ENCODE peak calls at places on chromosome 14, in nine cellular contexts. One of them, this sample, is unnamed.

GRCh38 chr14:61176686-61177085 is 104.5 kb downstream of the TMEM30B start:
- DNase-seq in nephron progenitor cell: no peak
- DNase-seq in NAMALWA: no peak
- DNase-seq in fibroblast of mammary gland: no peak
- DNase-seq in HTR-8/SVneo: no peak
- DNase-seq in amniotic stem cell: no peak
- DNase-seq in NCI-H1417: no peak
- DNase-seq in hepatic stellate cell: no peak
- DNase-seq in SW480: no peak
- DNase-seq in this sample: no peak

GRCh38 chr14:21346532-21347135 is 37.2 kb downstream of the SUPT16H start:
- DNase-seq in nephron progenitor cell: no peak
- DNase-seq in NAMALWA: no peak
- DNase-seq in fibroblast of mammary gland: peak
- DNase-seq in HTR-8/SVneo: no peak
- DNase-seq in amniotic stem cell: no peak
- DNase-seq in NCI-H1417: no peak
- DNase-seq in hepatic stellate cell: peak
- DNase-seq in SW480: no peak
- DNase-seq in this sample: no peak

GRCh38 chr14:100904307-100905019 is 941 bp upstream of the RTL1 start:
- DNase-seq in nephron progenitor cell: peak
- DNase-seq in NAMALWA: peak
- DNase-seq in fibroblast of mammary gland: no peak
- DNase-seq in HTR-8/SVneo: no peak
- DNase-seq in amniotic stem cell: no peak
- DNase-seq in NCI-H1417: no peak
- DNase-seq in hepatic stellate cell: no peak
- DNase-seq in SW480: no peak
- DNase-seq in this sample: no peak

GRCh38 chr14:27688823-27689444 is 1077.7 kb upstream of the FOXG1 start:
- DNase-seq in nephron progenitor cell: no peak
- DNase-seq in NAMALWA: no peak
- DNase-seq in fibroblast of mammary gland: no peak
- DNase-seq in HTR-8/SVneo: no peak
- DNase-seq in amniotic stem cell: no peak
- DNase-seq in NCI-H1417: no peak
- DNase-seq in hepatic stellate cell: no peak
- DNase-seq in SW480: no peak
- DNase-seq in this sample: no peak

GRCh38 chr14:63773504-63773903 is 45.6 kb upstream of the SGPP1 start:
- DNase-seq in nephron progenitor cell: no peak
- DNase-seq in NAMALWA: no peak
- DNase-seq in fibroblast of mammary gland: no peak
- DNase-seq in HTR-8/SVneo: peak
- DNase-seq in amniotic stem cell: no peak
- DNase-seq in NCI-H1417: no peak
- DNase-seq in hepatic stellate cell: no peak
- DNase-seq in SW480: no peak
- DNase-seq in this sample: no peak

GRCh38 chr14:24439830-24440605 is 2.6 kb downstream of the SDR39U1 start:
- DNase-seq in nephron progenitor cell: no peak
- DNase-seq in NAMALWA: no peak
- DNase-seq in fibroblast of mammary gland: no peak
- DNase-seq in HTR-8/SVneo: no peak
- DNase-seq in amniotic stem cell: no peak
- DNase-seq in NCI-H1417: no peak
- DNase-seq in hepatic stellate cell: no peak
- DNase-seq in SW480: no peak
- DNase-seq in this sample: no peak

GRCh38 chr14:68471964-68472508 is 320.8 kb downstream of the ZFP36L1 start:
- DNase-seq in nephron progenitor cell: no peak
- DNase-seq in NAMALWA: no peak
- DNase-seq in fibroblast of mammary gland: no peak
- DNase-seq in HTR-8/SVneo: no peak
- DNase-seq in amniotic stem cell: no peak
- DNase-seq in NCI-H1417: no peak
- DNase-seq in hepatic stellate cell: no peak
- DNase-seq in SW480: no peak
- DNase-seq in this sample: no peak

GRCh38 chr14:53683229-53683628 is 273.4 kb downstream of the BMP4 start:
- DNase-seq in nephron progenitor cell: no peak
- DNase-seq in NAMALWA: no peak
- DNase-seq in fibroblast of mammary gland: no peak
- DNase-seq in HTR-8/SVneo: no peak
- DNase-seq in amniotic stem cell: no peak
- DNase-seq in NCI-H1417: no peak
- DNase-seq in hepatic stellate cell: no peak
- DNase-seq in SW480: no peak
- DNase-seq in this sample: no peak

GRCh38 chr14:71183856-71184255 is 276.6 kb downstream of the PCNX1 start:
- DNase-seq in nephron progenitor cell: no peak
- DNase-seq in NAMALWA: no peak
- DNase-seq in fibroblast of mammary gland: no peak
- DNase-seq in HTR-8/SVneo: no peak
- DNase-seq in amniotic stem cell: no peak
- DNase-seq in NCI-H1417: no peak
- DNase-seq in hepatic stellate cell: no peak
- DNase-seq in SW480: no peak
- DNase-seq in this sample: peak

GRCh38 chr14:95474941-95475340 is 41.5 kb downstream of the SYNE3 start:
- DNase-seq in nephron progenitor cell: no peak
- DNase-seq in NAMALWA: no peak
- DNase-seq in fibroblast of mammary gland: no peak
- DNase-seq in HTR-8/SVneo: no peak
- DNase-seq in amniotic stem cell: no peak
- DNase-seq in NCI-H1417: no peak
- DNase-seq in hepatic stellate cell: no peak
- DNase-seq in SW480: no peak
- DNase-seq in this sample: no peak

GRCh38 chr14:85317491-85318021 is 212.4 kb upstream of the FLRT2 start:
- DNase-seq in nephron progenitor cell: no peak
- DNase-seq in NAMALWA: no peak
- DNase-seq in fibroblast of mammary gland: peak
- DNase-seq in HTR-8/SVneo: no peak
- DNase-seq in amniotic stem cell: no peak
- DNase-seq in NCI-H1417: no peak
- DNase-seq in hepatic stellate cell: no peak
- DNase-seq in SW480: no peak
- DNase-seq in this sample: no peak

GRCh38 chr14:34063470-34064164 is 112.7 kb upstream of the EGLN3 start:
- DNase-seq in nephron progenitor cell: no peak
- DNase-seq in NAMALWA: no peak
- DNase-seq in fibroblast of mammary gland: no peak
- DNase-seq in HTR-8/SVneo: no peak
- DNase-seq in amniotic stem cell: no peak
- DNase-seq in NCI-H1417: peak
- DNase-seq in hepatic stellate cell: no peak
- DNase-seq in SW480: peak
- DNase-seq in this sample: no peak

GRCh38 chr14:104150201-104151027 is 12.0 kb downstream of the KIF26A start:
- DNase-seq in nephron progenitor cell: peak
- DNase-seq in NAMALWA: peak
- DNase-seq in fibroblast of mammary gland: peak
- DNase-seq in HTR-8/SVneo: no peak
- DNase-seq in amniotic stem cell: no peak
- DNase-seq in NCI-H1417: peak
- DNase-seq in hepatic stellate cell: no peak
- DNase-seq in SW480: no peak
- DNase-seq in this sample: no peak

GRCh38 chr14:36520601-36521525 is 831 bp upstream of the NKX2-1 start:
- DNase-seq in nephron progenitor cell: peak
- DNase-seq in NAMALWA: no peak
- DNase-seq in fibroblast of mammary gland: peak
- DNase-seq in HTR-8/SVneo: peak
- DNase-seq in amniotic stem cell: peak
- DNase-seq in NCI-H1417: peak
- DNase-seq in hepatic stellate cell: no peak
- DNase-seq in SW480: peak
- DNase-seq in this sample: peak

GRCh38 chr14:24984846-24985589 is 64.9 kb downstream of the STXBP6 start:
- DNase-seq in nephron progenitor cell: no peak
- DNase-seq in NAMALWA: no peak
- DNase-seq in fibroblast of mammary gland: no peak
- DNase-seq in HTR-8/SVneo: no peak
- DNase-seq in amniotic stem cell: no peak
- DNase-seq in NCI-H1417: no peak
- DNase-seq in hepatic stellate cell: no peak
- DNase-seq in SW480: no peak
- DNase-seq in this sample: no peak

GRCh38 chr14:38618514-38618913 is 362.6 kb upstream of the CLEC14A start:
- DNase-seq in nephron progenitor cell: no peak
- DNase-seq in NAMALWA: peak
- DNase-seq in fibroblast of mammary gland: no peak
- DNase-seq in HTR-8/SVneo: no peak
- DNase-seq in amniotic stem cell: no peak
- DNase-seq in NCI-H1417: no peak
- DNase-seq in hepatic stellate cell: no peak
- DNase-seq in SW480: no peak
- DNase-seq in this sample: no peak

GRCh38 chr14:35339761-35340406 is 47.7 kb downstream of the PSMA6 start:
- DNase-seq in nephron progenitor cell: no peak
- DNase-seq in NAMALWA: peak
- DNase-seq in fibroblast of mammary gland: no peak
- DNase-seq in HTR-8/SVneo: no peak
- DNase-seq in amniotic stem cell: no peak
- DNase-seq in NCI-H1417: no peak
- DNase-seq in hepatic stellate cell: no peak
- DNase-seq in SW480: no peak
- DNase-seq in this sample: no peak

GRCh38 chr14:21498540-21499526 is 12.3 kb downstream of the METTL3 start:
- DNase-seq in nephron progenitor cell: peak
- DNase-seq in NAMALWA: peak
- DNase-seq in fibroblast of mammary gland: peak
- DNase-seq in HTR-8/SVneo: peak
- DNase-seq in amniotic stem cell: peak
- DNase-seq in NCI-H1417: peak
- DNase-seq in hepatic stellate cell: peak
- DNase-seq in SW480: peak
- DNase-seq in this sample: no peak

GRCh38 chr14:104724407-104724980 is 465 bp downstream of the ADSS1 start:
- DNase-seq in nephron progenitor cell: no peak
- DNase-seq in NAMALWA: no peak
- DNase-seq in fibroblast of mammary gland: peak
- DNase-seq in HTR-8/SVneo: peak
- DNase-seq in amniotic stem cell: no peak
- DNase-seq in NCI-H1417: no peak
- DNase-seq in hepatic stellate cell: no peak
- DNase-seq in SW480: peak
- DNase-seq in this sample: no peak

GRCh38 chr14:88507208-88507607 is 47.6 kb downstream of the PTPN21 start:
- DNase-seq in nephron progenitor cell: no peak
- DNase-seq in NAMALWA: no peak
- DNase-seq in fibroblast of mammary gland: no peak
- DNase-seq in HTR-8/SVneo: no peak
- DNase-seq in amniotic stem cell: no peak
- DNase-seq in NCI-H1417: no peak
- DNase-seq in hepatic stellate cell: no peak
- DNase-seq in SW480: no peak
- DNase-seq in this sample: no peak

GRCh38 chr14:48304729-48305128 is 629.3 kb upstream of the MDGA2 start:
- DNase-seq in nephron progenitor cell: no peak
- DNase-seq in NAMALWA: no peak
- DNase-seq in fibroblast of mammary gland: no peak
- DNase-seq in HTR-8/SVneo: no peak
- DNase-seq in amniotic stem cell: no peak
- DNase-seq in NCI-H1417: no peak
- DNase-seq in hepatic stellate cell: no peak
- DNase-seq in SW480: no peak
- DNase-seq in this sample: no peak

GRCh38 chr14:30528778-30529642 is 29.9 kb upstream of the G2E3 start:
- DNase-seq in nephron progenitor cell: no peak
- DNase-seq in NAMALWA: no peak
- DNase-seq in fibroblast of mammary gland: no peak
- DNase-seq in HTR-8/SVneo: no peak
- DNase-seq in amniotic stem cell: no peak
- DNase-seq in NCI-H1417: no peak
- DNase-seq in hepatic stellate cell: no peak
- DNase-seq in SW480: no peak
- DNase-seq in this sample: no peak

GRCh38 chr14:101929946-101930345 is 34.4 kb upstream of the DYNC1H1 start:
- DNase-seq in nephron progenitor cell: no peak
- DNase-seq in NAMALWA: no peak
- DNase-seq in fibroblast of mammary gland: no peak
- DNase-seq in HTR-8/SVneo: no peak
- DNase-seq in amniotic stem cell: no peak
- DNase-seq in NCI-H1417: no peak
- DNase-seq in hepatic stellate cell: no peak
- DNase-seq in SW480: no peak
- DNase-seq in this sample: no peak